ENCODE peak calls at places on chromosomes 7 and 10, in six cellular contexts. G is neural progenitor cell; R is NCI-H524 treated with DMSO at 0.1 percent for 48 hours; D is omental fat pad; M is stimulated activated CD8-positive, alpha-beta memory T cell treated with anti-CD3 and anti-CD28 coated beads, Interleukin-15, amount 100 ng/mL, for 24 hours; C is uterus. L is an unnamed sample.

GRCh38 chr10:89250814-89251416 is 660 bp downstream of the LIPA start:
- DNase-seq in G (no peak), R (no peak), D (no peak), M (no peak), C (no peak), L (peak)

GRCh38 chr7:3194501-3195141 is 106.4 kb upstream of the SDK1 start:
- DNase-seq in G (peak), R (no peak), D (no peak), M (no peak), C (no peak), L (no peak)

GRCh38 chr10:3525832-3526449 is 259.1 kb downstream of the KLF6 start:
- DNase-seq in G (no peak), R (no peak), D (no peak), M (no peak), C (peak), L (no peak)

GRCh38 chr7:98771519-98772241 is 98.1 kb downstream of the TMEM130 start:
- DNase-seq in G (peak), R (no peak), D (no peak), M (no peak), C (no peak), L (peak)

GRCh38 chr10:132461683-132462231 is 64.8 kb downstream of the PWWP2B start:
- DNase-seq in G (no peak), R (no peak), D (no peak), M (no peak), C (no peak), L (no peak)

GRCh38 chr10:118522791-118523498 is 72.5 kb downstream of the PRLHR start:
- DNase-seq in G (no peak), R (no peak), D (no peak), M (no peak), C (no peak), L (no peak)

GRCh38 chr10:127612-128432 is 7.4 kb upstream of the ZMYND11 start:
- DNase-seq in G (no peak), R (no peak), D (no peak), M (no peak), C (no peak), L (no peak)

GRCh38 chr7:4707134-4707651 is 25.1 kb downstream of the FOXK1 start:
- DNase-seq in G (peak), R (peak), D (no peak), M (no peak), C (no peak), L (no peak)

GRCh38 chr7:24221500-24221899 is 62.5 kb upstream of the NPY start:
- DNase-seq in G (no peak), R (no peak), D (no peak), M (no peak), C (no peak), L (no peak)

GRCh38 chr7:86574006-86574405 is 69.7 kb upstream of the GRM3 start:
- DNase-seq in G (no peak), R (no peak), D (no peak), M (no peak), C (no peak), L (peak)

GRCh38 chr10:91551856-91552255 is 81.0 kb downstream of the PPP1R3C start:
- DNase-seq in G (peak), R (no peak), D (no peak), M (no peak), C (peak), L (peak)

GRCh38 chr7:143811-144453 is 48.4 kb upstream of the FAM20C start:
- DNase-seq in G (no peak), R (no peak), D (no peak), M (no peak), C (peak), L (no peak)

GRCh38 chr10:116113721-116114501 is 159.1 kb downstream of the GFRA1 start:
- DNase-seq in G (no peak), R (no peak), D (no peak), M (no peak), C (no peak), L (no peak)